ENCODE peak calls at places on chromosomes 16 and 17, in five cellular contexts. E is esophagus squamous epithelium, K is heart right ventricle, D is dorsolateral prefrontal cortex, W is substantia nigra. F is an unnamed sample.

GRCh38 chr16:17784073-17784472 is 313.3 kb upstream of the XYLT1 start:
- DNase-seq in E (no peak), K (no peak), D (no peak), W (no peak), F (no peak)

GRCh38 chr16:19294156-19294649 is 8.7 kb downstream of the CLEC19A start:
- DNase-seq in E (no peak), K (peak), D (peak), W (peak), F (peak)

GRCh38 chr16:55508271-55508921 is 476 bp upstream of the LPCAT2 start:
- DNase-seq in E (no peak), K (no peak), D (no peak), W (no peak), F (no peak)

GRCh38 chr17:76899414-76899813 is 31.2 kb downstream of the MGAT5B start:
- DNase-seq in E (no peak), K (no peak), D (no peak), W (no peak), F (no peak)

GRCh38 chr16:68644715-68645493 is at the start of gene CDH3:
- DNase-seq in E (no peak), K (no peak), D (peak), W (no peak), F (peak)

GRCh38 chr16:66150691-66151090 is 215.8 kb upstream of the CDH5 start:
- DNase-seq in E (no peak), K (no peak), D (no peak), W (no peak), F (no peak)

GRCh38 chr16:1492923-1493745 is at the start of gene TELO2:
- DNase-seq in E (no peak), K (peak), D (peak), W (peak), F (peak)

GRCh38 chr17:1460233-1460632 is 4.2 kb upstream of the CRK start:
- DNase-seq in E (no peak), K (peak), D (no peak), W (no peak), F (no peak)

GRCh38 chr16:46789499-46790414 is 41.2 kb downstream of the C16orf87 start:
- DNase-seq in E (peak), K (peak), D (peak), W (peak), F (peak)

GRCh38 chr17:63772801-63773271 is 561 bp downstream of the CCDC47 start:
- DNase-seq in E (no peak), K (no peak), D (no peak), W (no peak), F (no peak)

GRCh38 chr17:83185023-83186002 is 105.9 kb downstream of the METRNL start:
- DNase-seq in E (no peak), K (no peak), D (no peak), W (no peak), F (no peak)

GRCh38 chr17:48162946-48163506 is 55.5 kb downstream of the SNX11 start:
- DNase-seq in E (no peak), K (no peak), D (no peak), W (no peak), F (no peak)

GRCh38 chr16:89923640-89924297 is 627 bp downstream of the TUBB3 start:
- DNase-seq in E (no peak), K (no peak), D (no peak), W (no peak), F (no peak)

GRCh38 chr16:84085271-84085667 is 31.5 kb downstream of the MBTPS1 start:
- DNase-seq in E (no peak), K (no peak), D (no peak), W (no peak), F (no peak)

GRCh38 chr16:70746708-70747424 is 54.1 kb downstream of the VAC14 start:
- DNase-seq in E (no peak), K (peak), D (no peak), W (no peak), F (no peak)

GRCh38 chr17:42608692-42609181 is 437 bp downstream of the RETREG3 start:
- DNase-seq in E (peak), K (no peak), D (no peak), W (no peak), F (no peak)

GRCh38 chr17:47652570-47652969 is 2.9 kb downstream of the KPNB1 start:
- DNase-seq in E (no peak), K (no peak), D (no peak), W (no peak), F (no peak)

GRCh38 chr16:77236063-77236511 is 36.9 kb downstream of the SYCE1L start:
- DNase-seq in E (peak), K (peak), D (peak), W (peak), F (peak)

GRCh38 chr17:44769230-44769629 is 10.4 kb downstream of the ADAM11 start:
- DNase-seq in E (no peak), K (no peak), D (no peak), W (no peak), F (no peak)

GRCh38 chr17:43456661-43457361 is 27.0 kb upstream of the DHX8 start:
- DNase-seq in E (no peak), K (peak), D (no peak), W (no peak), F (no peak)

GRCh38 chr17:30720013-30720471 is 104.5 kb downstream of the CRLF3 start:
- DNase-seq in E (no peak), K (no peak), D (no peak), W (no peak), F (no peak)

GRCh38 chr16:82876951-82877350 is 250.2 kb downstream of the CDH13 start:
- DNase-seq in E (no peak), K (no peak), D (no peak), W (no peak), F (no peak)

GRCh38 chr16:56425439-56425832 is at the start of gene AMFR:
- DNase-seq in E (no peak), K (peak), D (peak), W (peak), F (peak)

GRCh38 chr16:83913234-83913633 is 14.3 kb downstream of the MLYCD start:
- DNase-seq in E (no peak), K (peak), D (no peak), W (no peak), F (no peak)

DNA sequence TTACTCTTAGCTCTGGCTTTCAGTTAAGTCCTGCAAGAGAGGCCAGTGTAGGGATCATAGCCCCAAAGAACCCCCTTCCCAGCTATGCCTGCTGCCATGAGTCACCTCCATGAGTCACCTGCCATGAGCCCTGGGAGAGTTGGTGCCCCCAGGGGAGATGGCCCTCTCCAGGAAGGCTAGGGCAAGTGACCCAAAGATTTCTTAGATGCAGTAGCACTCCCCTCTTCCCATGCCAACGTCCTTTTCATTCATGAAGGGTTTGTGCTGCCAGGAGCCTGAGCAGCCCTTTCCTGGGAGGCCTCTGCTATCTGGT is 78.6 kb upstream of the LGALS9 start:
- DNase-seq in E (no peak), K (no peak), D (no peak), W (no peak), F (no peak)
- H3K27ac ChIP-seq in E (no peak), K (no peak), D (no peak), W (no peak), F (no peak)

GRCh38 chr16:30121741-30122620 is 1.0 kb downstream of the MAPK3 start:
- DNase-seq in E (no peak), K (peak), D (no peak), W (peak), F (no peak)
- H3K27ac ChIP-seq in E (peak), K (peak), D (peak), W (peak), F (peak)

GRCh38 chr17:68954146-68954971 is 833 bp downstream of the ABCA8 start:
- DNase-seq in E (no peak), K (no peak), D (no peak), W (no peak), F (no peak)

GRCh38 chr17:68957944-68958343 is 2.8 kb upstream of the ABCA8 start:
- DNase-seq in E (no peak), K (no peak), D (no peak), W (no peak), F (no peak)

GRCh38 chr17:68950725-68951124 is 4.5 kb downstream of the ABCA8 start:
- DNase-seq in E (no peak), K (no peak), D (no peak), W (no peak), F (no peak)

GRCh38 chr17:68953340-68953997 is 1.7 kb downstream of the ABCA8 start:
- DNase-seq in E (no peak), K (no peak), D (no peak), W (no peak), F (no peak)

DNA sequence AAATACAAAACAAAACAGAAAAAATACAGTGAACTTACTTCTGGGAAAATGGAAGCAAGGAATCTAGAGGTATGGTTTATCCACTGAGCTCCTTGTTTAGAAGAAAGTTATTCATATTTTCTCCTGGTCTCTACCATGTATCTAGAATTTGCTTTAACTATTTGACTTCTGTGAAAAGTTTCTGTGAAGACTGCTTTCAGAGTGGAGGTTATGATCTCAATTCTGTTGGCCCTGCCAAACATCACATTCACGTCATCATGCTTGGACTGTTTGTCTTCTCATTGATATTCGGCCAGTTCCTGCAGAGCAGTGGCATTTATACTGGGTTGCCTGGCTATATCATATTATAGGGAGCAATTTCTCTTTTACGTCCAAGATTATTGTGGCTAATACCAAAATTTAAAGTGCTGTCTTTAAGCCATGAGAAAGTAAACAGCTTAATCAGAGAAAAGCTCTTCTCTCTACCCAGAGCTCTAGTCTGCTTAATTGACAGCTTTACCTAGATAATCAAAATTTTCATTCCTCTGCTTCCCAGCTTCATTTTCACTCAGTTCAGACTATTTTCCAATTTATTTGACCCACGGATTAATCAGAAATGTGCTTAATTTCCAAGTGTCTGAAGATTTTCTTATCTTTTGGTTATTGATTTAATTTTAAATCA is at the start of gene ABCA8:
- DNase-seq in E (no peak), K (peak), D (peak), W (peak), F (peak)
- H3K27ac ChIP-seq in E (no peak), K (peak), D (peak), W (peak), F (peak)

DNA sequence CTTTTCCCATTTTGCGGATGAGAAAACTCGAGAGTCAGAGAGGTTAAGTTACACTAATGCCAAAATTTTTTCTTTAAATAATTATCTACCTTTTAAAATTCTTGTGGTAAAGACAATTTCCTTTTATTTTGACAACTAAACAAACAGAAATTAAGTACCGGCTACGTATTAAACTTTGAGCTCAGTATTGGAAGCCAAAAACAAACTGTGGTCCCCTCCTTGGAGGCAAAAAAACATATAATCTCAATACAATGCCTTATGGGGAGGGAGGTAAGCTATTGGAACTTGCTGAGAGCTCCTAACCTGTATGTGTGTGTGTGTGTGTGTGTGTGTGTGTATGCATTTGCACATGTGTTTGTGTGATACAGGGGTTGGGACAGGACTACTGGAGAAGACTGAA is 2.2 kb downstream of the KRTAP2-4 start:
- DNase-seq in E (no peak), K (no peak), D (no peak), W (no peak), F (no peak)
- H3K27ac ChIP-seq in E (no peak), K (no peak), D (no peak), W (no peak), F (no peak)

GRCh38 chr16:73179671-73180370 is 131.9 kb upstream of the ZFHX3 start:
- DNase-seq in E (no peak), K (peak), D (no peak), W (no peak), F (no peak)

GRCh38 chr16:73186752-73187151 is 138.8 kb upstream of the ZFHX3 start:
- DNase-seq in E (no peak), K (no peak), D (no peak), W (no peak), F (no peak)

GRCh38 chr16:73187163-73187562 is 139.2 kb upstream of the ZFHX3 start:
- DNase-seq in E (no peak), K (no peak), D (no peak), W (no peak), F (no peak)

GRCh38 chr16:73185737-73186136 is 137.8 kb upstream of the ZFHX3 start:
- DNase-seq in E (no peak), K (no peak), D (no peak), W (no peak), F (no peak)

GRCh38 chr16:73183678-73184092 is 135.8 kb upstream of the ZFHX3 start:
- DNase-seq in E (no peak), K (no peak), D (no peak), W (no peak), F (no peak)
- H3K27ac ChIP-seq in E (no peak), K (no peak), D (no peak), W (no peak), F (no peak)

DNA sequence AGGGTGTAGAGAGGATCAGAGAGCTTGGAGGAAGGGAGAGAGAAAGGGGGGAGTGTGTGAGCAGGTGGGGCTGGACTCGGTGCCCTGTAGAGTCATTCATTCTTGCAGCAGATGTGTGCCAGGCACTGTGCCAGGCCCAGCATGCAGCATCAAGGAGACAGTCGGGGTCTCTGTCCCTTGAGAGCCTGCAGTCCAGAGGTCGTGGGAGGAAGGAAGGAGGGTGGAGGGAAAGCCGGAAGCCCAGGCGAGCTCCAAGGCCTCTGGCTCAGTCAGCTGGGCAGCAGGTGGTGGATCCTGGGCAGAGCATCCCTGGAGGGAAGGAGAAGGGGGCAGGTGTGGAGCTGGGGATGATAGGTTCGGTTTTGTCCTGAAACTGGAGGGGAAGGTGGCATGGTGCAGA is 27.5 kb downstream of the EPN2 start:
- DNase-seq in E (no peak), K (no peak), D (no peak), W (peak), F (no peak)
- H3K27ac ChIP-seq in E (peak), K (no peak), D (peak), W (peak), F (peak)

GRCh38 chr16:8863594-8864424 is 5.0 kb downstream of the CARHSP1 start:
- DNase-seq in E (no peak), K (no peak), D (peak), W (peak), F (peak)

GRCh38 chr16:8858994-8859912 is 9.6 kb downstream of the CARHSP1 start:
- DNase-seq in E (no peak), K (no peak), D (no peak), W (no peak), F (no peak)

GRCh38 chr16:8861563-8862308 is 7.1 kb downstream of the CARHSP1 start:
- DNase-seq in E (no peak), K (no peak), D (no peak), W (no peak), F (no peak)

GRCh38 chr16:8862309-8863130 is 6.3 kb downstream of the CARHSP1 start:
- DNase-seq in E (no peak), K (no peak), D (no peak), W (no peak), F (no peak)

DNA sequence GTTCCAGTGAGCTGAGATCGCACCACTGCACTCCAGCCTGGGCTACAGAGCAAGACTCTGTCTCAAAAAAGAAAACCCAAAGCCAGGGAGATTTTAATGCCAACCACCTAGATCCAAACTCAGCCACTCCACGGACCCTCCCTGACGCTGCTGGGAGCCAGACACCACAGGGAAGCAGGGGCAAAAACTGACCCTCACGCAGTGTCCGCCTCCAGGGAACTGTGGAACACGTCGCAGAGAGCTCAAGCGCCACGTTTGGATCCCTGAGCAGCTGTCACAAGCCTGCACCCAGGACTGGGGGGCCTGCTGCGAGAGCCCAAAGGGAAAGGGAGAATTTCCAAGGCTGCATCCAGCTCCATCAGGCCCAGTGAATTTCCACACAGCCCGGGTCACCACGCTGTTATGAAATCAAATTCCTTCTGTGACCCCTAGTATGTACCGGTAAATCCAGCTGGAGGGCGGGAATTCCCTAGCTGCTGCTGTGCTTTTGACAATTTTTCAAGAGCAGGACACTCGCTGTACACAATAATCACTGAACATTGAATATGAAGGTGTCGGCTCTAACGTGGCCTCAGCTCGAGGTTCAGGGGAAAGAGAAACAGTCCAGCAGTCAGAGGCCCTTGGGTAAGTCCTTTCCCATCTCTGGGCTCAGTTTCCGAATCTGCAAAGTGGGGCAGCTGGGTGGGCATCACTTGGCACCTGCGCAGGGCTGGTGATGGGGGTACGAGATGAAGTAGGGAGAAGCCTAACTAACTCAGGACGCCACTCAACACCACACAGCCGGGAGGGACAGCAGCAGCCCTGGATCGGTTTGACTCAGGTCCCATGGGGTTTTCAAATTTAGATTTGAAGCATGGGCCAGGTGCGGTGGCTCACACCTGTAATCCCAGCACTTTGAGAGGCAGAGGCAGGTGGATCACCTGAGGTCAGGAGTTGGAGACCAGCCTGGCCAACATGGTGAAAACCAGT is 8.6 kb downstream of the CARHSP1 start:
- DNase-seq in E (no peak), K (no peak), D (no peak), W (no peak), F (no peak)
- H3K27ac ChIP-seq in E (peak), K (no peak), D (peak), W (no peak), F (peak)

DNA sequence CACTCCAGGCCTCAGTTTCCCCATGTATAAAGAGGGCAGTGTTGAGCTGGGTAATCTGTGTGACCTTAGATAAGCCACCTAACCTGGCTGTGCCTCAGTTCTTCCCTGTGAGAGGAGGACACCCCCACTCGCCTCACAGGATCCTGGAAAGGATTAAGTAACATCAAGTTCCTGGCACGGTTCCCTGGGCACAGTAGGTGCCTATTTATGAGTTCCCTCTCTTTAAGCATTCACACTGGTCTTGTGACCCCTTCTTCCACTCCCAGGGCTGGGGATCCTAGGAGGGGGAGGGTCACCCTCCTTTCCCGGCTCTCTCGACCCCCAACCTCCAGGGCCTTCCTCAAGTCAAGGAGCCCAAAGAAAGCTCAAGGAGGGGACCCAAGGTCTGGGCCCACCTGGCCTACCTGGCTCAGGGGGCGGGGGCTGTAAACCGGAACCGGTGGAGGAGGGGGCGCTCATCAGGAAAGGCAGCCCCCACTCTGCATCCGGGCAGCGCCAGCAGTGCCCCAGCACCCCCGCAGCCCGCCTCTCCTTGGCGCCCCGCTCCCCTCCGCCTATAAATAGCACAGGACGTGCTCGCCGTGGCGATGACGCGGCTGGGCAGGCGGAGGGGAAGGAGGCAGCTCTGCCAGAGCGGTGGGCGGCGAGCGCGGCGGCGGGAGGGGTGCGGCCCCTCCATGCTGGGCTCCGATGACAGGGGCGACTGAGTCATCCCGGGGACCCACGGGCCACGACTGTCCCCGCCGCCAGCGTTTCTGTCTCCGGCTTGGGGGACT is 9.4 kb downstream of the RPL19 start:
- DNase-seq in E (no peak), K (peak), D (peak), W (no peak), F (no peak)
- H3K27ac ChIP-seq in E (peak), K (no peak), D (peak), W (no peak), F (peak)

F was measured in caudate nucleus.